ENCODE peak calls at places on chromosomes 5 and 9, in seven cellular contexts. D, R, F, H, J, W and M are unnamed samples.

GRCh38 chr5:113109344-113109743 is 132.7 kb downstream of the DCP2 start:
- DNase-seq in J (no peak), R (no peak), W (no peak), F (no peak), H (no peak), D (no peak), M (no peak)

GRCh38 chr5:143201589-143201988 is 201.9 kb downstream of the NR3C1 start:
- DNase-seq in J (no peak), H (no peak), F (no peak), D (no peak), R (no peak), W (no peak), M (no peak)

GRCh38 chr9:27355166-27355565 is 58.2 kb upstream of the EQTN start:
- DNase-seq in R (peak), J (no peak), H (no peak), D (no peak), F (no peak), W (no peak), M (no peak)

GRCh38 chr5:57298295-57298984 is 124.6 kb downstream of the GPBP1 start:
- DNase-seq in H (peak), J (peak), R (peak), W (peak), F (peak), D (peak), M (peak)

GRCh38 chr9:97072285-97072770 is 33.4 kb upstream of the CTSV start:
- DNase-seq in R (no peak), W (no peak), H (no peak), D (no peak), J (no peak), F (no peak), M (no peak)

GRCh38 chr5:100760700-100761099 is 142.4 kb downstream of the ST8SIA4 start:
- DNase-seq in W (no peak), R (no peak), H (no peak), D (no peak), F (no peak), J (no peak), M (no peak)

GRCh38 chr5:113005454-113005853 is 28.9 kb downstream of the DCP2 start:
- DNase-seq in W (no peak), J (no peak), F (peak), H (no peak), D (no peak), R (no peak), M (no peak)

GRCh38 chr5:116947691-116948528 is 373.3 kb upstream of the SEMA6A start:
- DNase-seq in F (peak), W (no peak), R (no peak), J (peak), D (peak), H (peak), M (no peak)

GRCh38 chr5:59768204-59769040 is 125.1 kb downstream of the PDE4D start:
- DNase-seq in R (no peak), J (peak), H (peak), F (peak), D (peak), W (peak), M (no peak)

GRCh38 chr5:74638776-74639537 is 1.6 kb downstream of the ENC1 start:
- DNase-seq in W (no peak), F (peak), H (no peak), D (no peak), R (no peak), J (peak), M (no peak)

GRCh38 chr5:23318166-23318565 is 189.2 kb upstream of the PRDM9 start:
- DNase-seq in D (no peak), H (no peak), W (no peak), F (no peak), J (no peak), R (no peak), M (no peak)

GRCh38 chr5:60959156-60959555 is 14.2 kb downstream of the NDUFAF2 start:
- DNase-seq in H (no peak), J (no peak), D (peak), F (peak), R (no peak), W (no peak), M (no peak)

GRCh38 chr9:89662718-89663246 is 58.0 kb downstream of the GADD45G start:
- DNase-seq in H (no peak), F (no peak), R (no peak), D (no peak), W (no peak), J (no peak), M (no peak)